ENCODE peak calls at places on chromosomes 11 and 22, in ten cellular contexts. Z is astrocyte, C is Peyer's patch, W is fibroblast of pulmonary artery, D is AG04449, S is suprapubic skin, A is HCT116, P is right lobe of liver, K is pancreas, F is lung. G is an unnamed sample.

GRCh38 chr11:2521081-2521480 is 76.3 kb downstream of the KCNQ1 start:
- DNase-seq in D (no peak), F (no peak), W (no peak), A (no peak), C (peak; percentile 37), P (no peak), K (peak; percentile 42), Z (no peak), S (peak; percentile 46), G (no peak)

GRCh38 chr22:37121887-37122591 is 12.5 kb upstream of the TMPRSS6 start:
- DNase-seq in P (no peak), K (no peak), S (no peak), C (peak; percentile 92), W (peak; percentile 38), D (no peak), A (no peak), Z (peak; percentile 28), F (no peak), G (peak; percentile 93)

GRCh38 chr11:61830318-61831105 is 2.4 kb downstream of the FADS2 start:
- DNase-seq in F (no peak), C (no peak), A (no peak), D (no peak), W (peak; percentile 56), Z (peak; percentile 28), P (no peak), S (no peak), K (no peak), G (no peak)

GRCh38 chr11:9726313-9727022 is 62.6 kb downstream of the SWAP70 start:
- DNase-seq in D (peak; percentile 19), K (no peak), W (peak; percentile 59), P (no peak), Z (peak; percentile 88), S (no peak), C (no peak), A (peak; percentile 23), F (no peak), G (peak; percentile 83)

GRCh38 chr11:68840661-68841653 is 759 bp downstream of the CPT1A start:
- DNase-seq in Z (no peak), D (no peak), F (peak; percentile 62), A (no peak), K (peak; percentile 87), W (peak; percentile 56), C (peak; percentile 84), S (peak; percentile 79), P (peak; percentile 91), G (no peak)

GRCh38 chr11:69490516-69490915 is 9.1 kb downstream of the LINC01488 start:
- DNase-seq in P (peak; percentile 37), Z (no peak), D (no peak), F (no peak), C (no peak), W (no peak), K (peak; percentile 25), A (no peak), S (no peak), G (no peak)

GRCh38 chr11:58829736-58830135 is 14.8 kb downstream of the GLYATL2 start:
- DNase-seq in Z (peak; percentile 73), K (no peak), S (no peak), C (no peak), A (no peak), P (no peak), F (no peak), W (peak; percentile 5), D (peak; percentile 26), G (peak; percentile 68)

GRCh38 chr11:115580927-115581680 is 76.9 kb upstream of the CADM1 start:
- DNase-seq in D (no peak), A (no peak), K (no peak), S (no peak), C (no peak), W (no peak), F (no peak), Z (peak; percentile 27), P (no peak), G (no peak)

GRCh38 chr11:19869466-19869865 is 156.8 kb downstream of the NAV2 start:
- DNase-seq in P (no peak), W (no peak), F (no peak), Z (no peak), C (no peak), K (no peak), S (no peak), D (no peak), A (no peak), G (no peak)

GRCh38 chr22:46251266-46251665 is 1.2 kb upstream of the CDPF1 start:
- DNase-seq in C (no peak), S (no peak), Z (no peak), F (no peak), K (no peak), P (no peak), W (no peak), A (no peak), D (no peak), G (no peak)

GRCh38 chr22:30204742-30205111 is 41.8 kb downstream of the LIF start:
- DNase-seq in P (peak; percentile 45), K (no peak), S (peak; percentile 81), F (no peak), W (peak; percentile 86), Z (peak; percentile 59), C (no peak), D (peak; percentile 31), A (no peak), G (peak; percentile 54)

GRCh38 chr11:113991170-113991569 is 16.3 kb downstream of the HTR3A start:
- DNase-seq in C (no peak), A (no peak), D (no peak), F (no peak), K (no peak), Z (peak; percentile 3), W (peak; percentile 65), S (no peak), P (no peak), G (peak; percentile 52)

GRCh38 chr22:36560001-36560400 is 31.0 kb upstream of the EIF3D start:
- DNase-seq in F (no peak), S (no peak), D (no peak), K (no peak), A (no peak), C (no peak), Z (no peak), W (no peak), P (no peak), G (no peak)

DNA sequence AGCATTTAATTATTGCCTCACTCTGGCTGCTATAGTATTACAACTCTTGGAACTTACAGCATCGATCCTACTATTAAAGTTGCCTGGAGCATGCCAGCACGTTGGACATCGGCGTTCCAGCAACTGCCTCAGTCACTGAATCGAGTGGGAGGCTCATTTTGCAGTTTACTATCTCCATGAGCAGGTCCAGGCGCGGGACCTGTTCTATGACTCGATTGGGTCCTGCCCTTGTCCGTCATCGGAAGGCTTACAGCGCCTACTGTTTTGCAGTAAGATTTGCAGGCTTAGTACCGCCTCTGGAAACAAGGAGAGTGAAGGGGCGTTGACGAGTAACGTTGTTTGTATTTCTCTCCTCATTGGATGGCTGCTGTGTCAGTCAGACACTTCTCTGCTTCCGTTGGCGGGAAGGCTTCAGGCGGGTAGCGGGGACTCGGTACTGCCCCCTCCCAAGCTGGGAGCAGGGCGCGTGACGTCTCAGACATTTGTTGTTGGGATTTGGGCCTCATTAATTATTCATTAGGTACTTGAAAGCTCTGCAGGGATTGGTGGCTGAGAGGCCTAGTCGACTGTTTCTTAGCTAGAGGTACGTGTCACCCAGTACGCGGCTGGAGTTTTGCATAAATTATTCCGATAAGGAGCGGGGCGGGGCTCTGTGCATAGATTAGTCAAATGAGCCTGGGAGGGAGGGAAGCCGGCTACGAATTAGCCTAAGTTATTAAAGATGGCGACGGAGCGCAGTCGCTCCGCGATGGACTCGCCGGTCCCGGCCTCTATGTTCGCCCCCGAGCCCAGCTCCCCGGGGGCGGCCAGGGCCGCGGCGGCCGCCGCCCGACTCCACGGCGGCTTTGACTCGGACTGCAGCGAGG is at the start of gene GTPBP1:
- DNase-seq in C (peak; percentile 99), F (peak; percentile 99), W (peak; percentile 100), K (peak; percentile 98), P (peak; percentile 99), S (peak; percentile 99), Z (peak; percentile 100), D (peak; percentile 100), A (peak; percentile 100), G (peak; percentile 100)
- H3K4me3 ChIP-seq in C (peak within 1 kb of the TSS; percentile 98), F (peak within 1 kb of the TSS; percentile 84), W (peak within 1 kb of the TSS; percentile 85), K (peak within 1 kb of the TSS; percentile 91), P (peak within 1 kb of the TSS; percentile 89), S (peak within 1 kb of the TSS; percentile 100), Z (peak within 1 kb of the TSS; percentile 85), D (peak within 1 kb of the TSS; percentile 88), A (peak within 1 kb of the TSS; percentile 91), G (peak within 1 kb of the TSS; percentile 68)

DNA sequence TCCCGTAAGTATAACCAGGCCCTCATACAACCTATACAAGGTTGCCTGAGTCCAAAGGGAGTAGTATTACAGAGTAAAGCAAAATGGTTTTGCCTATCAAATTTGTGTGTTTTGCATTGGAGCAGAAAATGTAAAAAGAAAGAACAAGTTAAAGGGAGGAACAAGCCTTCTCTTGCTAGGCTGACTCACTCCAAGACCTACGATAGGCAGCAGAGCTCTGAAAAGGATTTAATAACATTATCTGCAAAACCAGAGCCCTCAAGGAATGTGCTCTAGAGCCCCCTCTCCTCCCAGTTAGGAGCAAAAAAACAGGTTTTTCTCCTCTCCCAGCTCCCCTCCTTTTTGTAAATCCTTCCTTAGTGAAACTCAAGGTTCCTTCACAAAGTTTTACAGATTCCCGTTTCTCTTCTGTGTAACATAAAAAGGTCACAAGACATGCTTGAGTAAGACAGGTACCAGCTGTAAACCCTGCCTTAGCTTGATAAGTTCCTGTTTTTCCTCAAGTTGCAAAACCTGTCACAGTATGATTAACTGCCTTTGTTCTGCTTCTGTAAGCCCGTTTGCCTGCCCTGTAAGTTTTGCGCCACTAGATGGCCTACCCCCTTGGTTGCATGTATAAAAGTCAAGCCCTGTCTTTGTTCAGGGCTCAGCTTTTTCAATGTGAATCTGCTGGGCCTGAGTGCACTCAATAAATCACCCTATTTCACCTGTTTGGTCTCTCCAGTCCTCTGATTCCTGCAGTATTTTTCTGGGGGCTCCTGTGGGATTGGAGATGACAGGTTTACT is 498.2 kb downstream of the KCNA4 start:
- DNase-seq in K (no peak), Z (no peak), A (no peak), W (peak; percentile 62), P (no peak), S (no peak), C (no peak), D (no peak), F (no peak), G (peak; percentile 90)
- TF ChIP-seq CTCF in K (no peak), Z (peak; percentile 4), A (no peak), W (peak; percentile 26), P (no peak), S (no peak), C (no peak), D (no peak), F (no peak), G (peak; percentile 73)

DNA sequence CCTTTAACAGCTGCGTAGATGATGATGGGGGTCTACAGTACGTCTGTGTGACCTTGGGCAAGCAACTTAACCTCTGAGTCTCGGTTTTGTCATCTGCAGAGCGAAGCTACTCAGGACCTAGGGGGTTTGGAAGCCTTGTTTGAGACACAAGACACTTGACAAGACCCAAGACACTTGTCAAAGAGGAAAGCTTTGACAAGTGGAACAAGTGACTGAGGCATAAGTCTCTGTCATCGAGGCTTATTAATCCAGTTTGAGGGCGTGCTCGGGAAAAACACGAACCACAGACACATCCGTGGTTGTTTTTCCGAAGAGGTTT is 732 bp upstream of the PC start:
- DNase-seq in A (no peak), S (no peak), K (no peak), F (no peak), P (no peak), C (no peak), W (no peak), Z (no peak), D (no peak), G (no peak)
- H3K4me3 ChIP-seq in A (peak overlapping the region; percentile 65), S (peak overlapping the region; percentile 86), K (no peak overlapping the region), F (no peak overlapping the region), P (peak overlapping the region; percentile 30), C (peak overlapping the region; percentile 76), W (peak overlapping the region; percentile 27), Z (peak overlapping the region; percentile 49), D (peak overlapping the region; percentile 50), G (peak overlapping the region; percentile 27)

GRCh38 chr22:27488456-27489224 is 312.9 kb downstream of the MN1 start:
- DNase-seq in P (peak; percentile 71), S (no peak), A (no peak), C (no peak), D (no peak), Z (no peak), K (no peak), F (no peak), W (no peak), G (no peak)
- TF ChIP-seq CTCF in P (peak; percentile 14), S (no peak), A (no peak), C (no peak), D (no peak), Z (no peak), K (no peak), F (no peak), W (no peak), G (no peak)